ENCODE peak calls at places on chromosomes 11 and 22, in four cellular contexts. One of them, this sample, is unnamed.

GRCh38 chr11:112613051-112613972 is 347.9 kb upstream of the NCAM1 start:
- DNase-seq in psoas muscle: no peak
- DNase-seq in ovary: no peak
- DNase-seq in epithelial cell of proximal tubule: no peak
- DNase-seq in this sample: peak

GRCh38 chr11:36165638-36166389 is 123.4 kb downstream of the COMMD9 start:
- DNase-seq in ovary: no peak
- DNase-seq in epithelial cell of proximal tubule: no peak
- DNase-seq in psoas muscle: no peak
- DNase-seq in this sample: no peak

GRCh38 chr22:42385691-42386090 is 46.5 kb downstream of the NFAM1 start:
- DNase-seq in epithelial cell of proximal tubule: no peak
- DNase-seq in ovary: no peak
- DNase-seq in psoas muscle: no peak
- DNase-seq in this sample: no peak

GRCh38 chr22:31289335-31289734 is 3.0 kb downstream of the PIK3IP1 start:
- DNase-seq in psoas muscle: no peak
- DNase-seq in ovary: peak
- DNase-seq in epithelial cell of proximal tubule: no peak
- DNase-seq in this sample: no peak

GRCh38 chr11:34439521-34440258 is 956 bp downstream of the CAT start:
- DNase-seq in ovary: no peak
- DNase-seq in psoas muscle: no peak
- DNase-seq in epithelial cell of proximal tubule: no peak
- DNase-seq in this sample: no peak

GRCh38 chr22:38062782-38063181 is 5.6 kb downstream of the PICK1 start:
- DNase-seq in ovary: no peak
- DNase-seq in psoas muscle: peak
- DNase-seq in epithelial cell of proximal tubule: no peak
- DNase-seq in this sample: no peak

GRCh38 chr11:122863704-122864326 is 18.7 kb upstream of the JHY start:
- DNase-seq in ovary: peak
- DNase-seq in psoas muscle: no peak
- DNase-seq in epithelial cell of proximal tubule: no peak
- DNase-seq in this sample: peak

GRCh38 chr11:108117746-108118371 is 3.5 kb upstream of the ACAT1 start:
- DNase-seq in psoas muscle: no peak
- DNase-seq in ovary: no peak
- DNase-seq in epithelial cell of proximal tubule: no peak
- DNase-seq in this sample: peak

GRCh38 chr11:83249972-83250593 is 36.1 kb downstream of the CCDC90B start:
- DNase-seq in ovary: no peak
- DNase-seq in psoas muscle: no peak
- DNase-seq in epithelial cell of proximal tubule: no peak
- DNase-seq in this sample: peak

GRCh38 chr11:1230456-1231395 is 7.9 kb downstream of the MUC5B start:
- DNase-seq in epithelial cell of proximal tubule: no peak
- DNase-seq in psoas muscle: peak
- DNase-seq in ovary: no peak
- DNase-seq in this sample: no peak

GRCh38 chr11:119417726-119418540 is 5.0 kb downstream of the THY1 start:
- DNase-seq in epithelial cell of proximal tubule: peak
- DNase-seq in psoas muscle: no peak
- DNase-seq in ovary: no peak
- DNase-seq in this sample: peak

GRCh38 chr11:69905202-69905535 is 86.0 kb upstream of the FGF3 start:
- DNase-seq in epithelial cell of proximal tubule: no peak
- DNase-seq in psoas muscle: no peak
- DNase-seq in ovary: no peak
- DNase-seq in this sample: no peak

GRCh38 chr11:96052921-96053631 is 129.2 kb upstream of the MTMR2 start:
- DNase-seq in epithelial cell of proximal tubule: no peak
- DNase-seq in psoas muscle: no peak
- DNase-seq in ovary: no peak
- DNase-seq in this sample: no peak

GRCh38 chr11:48165426-48165825 is 51.2 kb upstream of the OR4B1 start:
- DNase-seq in ovary: no peak
- DNase-seq in psoas muscle: no peak
- DNase-seq in epithelial cell of proximal tubule: no peak
- DNase-seq in this sample: no peak

GRCh38 chr11:95968585-95968984 is 44.7 kb upstream of the MTMR2 start:
- DNase-seq in ovary: no peak
- DNase-seq in epithelial cell of proximal tubule: no peak
- DNase-seq in psoas muscle: no peak
- DNase-seq in this sample: no peak

GRCh38 chr22:20221421-20222340 is 46.4 kb downstream of the RTN4R start:
- DNase-seq in epithelial cell of proximal tubule: no peak
- DNase-seq in psoas muscle: no peak
- DNase-seq in ovary: no peak
- DNase-seq in this sample: no peak

GRCh38 chr11:122276221-122276620 is 160.2 kb upstream of the BLID start:
- DNase-seq in ovary: no peak
- DNase-seq in epithelial cell of proximal tubule: no peak
- DNase-seq in psoas muscle: no peak
- DNase-seq in this sample: no peak

GRCh38 chr22:42996646-42997365 is 18.1 kb downstream of the PACSIN2 start:
- DNase-seq in epithelial cell of proximal tubule: no peak
- DNase-seq in psoas muscle: no peak
- DNase-seq in ovary: peak
- DNase-seq in this sample: no peak

GRCh38 chr22:38236786-38237185 is 35.0 kb downstream of the MAFF start:
- DNase-seq in ovary: no peak
- DNase-seq in psoas muscle: peak
- DNase-seq in epithelial cell of proximal tubule: no peak
- DNase-seq in this sample: no peak

GRCh38 chr11:122207921-122208764 is 92.1 kb upstream of the BLID start:
- DNase-seq in ovary: no peak
- DNase-seq in epithelial cell of proximal tubule: no peak
- DNase-seq in psoas muscle: no peak
- DNase-seq in this sample: no peak

GRCh38 chr22:28710112-28710888 is 30.7 kb upstream of the TTC28 start:
- DNase-seq in epithelial cell of proximal tubule: no peak
- DNase-seq in ovary: no peak
- DNase-seq in psoas muscle: no peak
- DNase-seq in this sample: peak

GRCh38 chr11:122486793-122487495 is 168.6 kb upstream of the UBASH3B start:
- DNase-seq in ovary: no peak
- DNase-seq in epithelial cell of proximal tubule: no peak
- DNase-seq in psoas muscle: no peak
- DNase-seq in this sample: no peak

GRCh38 chr11:45264839-45265515 is 21.2 kb downstream of the SYT13 start:
- DNase-seq in epithelial cell of proximal tubule: peak
- DNase-seq in psoas muscle: no peak
- DNase-seq in ovary: no peak
- DNase-seq in this sample: peak

GRCh38 chr11:123313261-123313660 is 116.8 kb upstream of the GRAMD1B start:
- DNase-seq in ovary: no peak
- DNase-seq in epithelial cell of proximal tubule: no peak
- DNase-seq in psoas muscle: no peak
- DNase-seq in this sample: no peak

GRCh38 chr22:33476716-33477115 is 418.5 kb upstream of the SYN3 start:
- DNase-seq in epithelial cell of proximal tubule: no peak
- DNase-seq in psoas muscle: no peak
- DNase-seq in ovary: no peak
- DNase-seq in this sample: no peak
- H3K4me3 ChIP-seq in epithelial cell of proximal tubule: no peak
- H3K4me3 ChIP-seq in psoas muscle: no peak
- H3K4me3 ChIP-seq in ovary: no peak
- H3K4me3 ChIP-seq in this sample: no peak

DNA sequence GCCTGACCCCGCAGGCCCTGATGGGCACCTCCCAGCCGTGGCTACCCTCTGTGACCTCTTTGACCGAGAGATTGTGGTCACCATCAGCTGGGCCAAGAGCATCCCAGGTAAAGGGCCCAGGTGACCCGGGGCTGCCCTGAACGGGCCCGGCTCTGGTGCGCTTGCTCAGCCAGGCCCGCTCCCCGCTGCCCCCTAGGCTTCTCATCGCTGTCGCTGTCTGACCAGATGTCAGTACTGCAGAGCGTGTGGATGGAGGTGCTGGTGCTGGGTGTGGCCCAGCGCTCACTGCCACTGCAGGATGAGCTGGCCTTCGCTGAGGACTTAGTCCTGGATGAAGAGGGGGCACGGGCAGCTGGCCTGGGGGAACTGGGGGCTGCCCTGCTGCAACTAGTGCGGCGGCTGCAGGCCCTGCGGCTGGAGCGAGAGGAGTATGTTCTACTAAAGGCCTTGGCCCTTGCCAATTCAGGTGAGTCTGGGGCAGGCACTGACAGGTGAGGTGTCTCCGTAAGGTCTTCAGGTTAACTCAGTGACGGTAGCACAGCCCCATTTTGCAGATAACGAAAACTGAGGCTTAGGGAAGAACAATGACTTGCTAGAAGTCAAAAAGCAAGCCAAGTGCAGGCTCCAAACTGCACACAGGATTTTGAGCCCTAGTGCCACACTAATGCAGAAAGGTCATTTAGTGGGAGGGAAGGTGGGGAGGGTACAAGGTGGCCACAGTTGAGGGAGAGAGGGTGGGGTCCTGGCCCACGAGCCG is 2.4 kb downstream of the TRMT112 start:
- DNase-seq in epithelial cell of proximal tubule: no peak
- DNase-seq in psoas muscle: no peak
- DNase-seq in ovary: no peak
- DNase-seq in this sample: no peak
- TF ChIP-seq CTCF in epithelial cell of proximal tubule: no peak
- TF ChIP-seq CTCF in psoas muscle: no peak
- TF ChIP-seq CTCF in ovary: no peak
- TF ChIP-seq CTCF in this sample: no peak

GRCh38 chr11:65555693-65556231 is 2.4 kb downstream of the LTBP3 start:
- DNase-seq in psoas muscle: peak
- DNase-seq in ovary: peak
- DNase-seq in epithelial cell of proximal tubule: no peak
- DNase-seq in this sample: no peak
- H3K4me3 ChIP-seq in psoas muscle: peak
- H3K4me3 ChIP-seq in ovary: no peak
- H3K4me3 ChIP-seq in epithelial cell of proximal tubule: peak
- H3K4me3 ChIP-seq in this sample: peak

DNA sequence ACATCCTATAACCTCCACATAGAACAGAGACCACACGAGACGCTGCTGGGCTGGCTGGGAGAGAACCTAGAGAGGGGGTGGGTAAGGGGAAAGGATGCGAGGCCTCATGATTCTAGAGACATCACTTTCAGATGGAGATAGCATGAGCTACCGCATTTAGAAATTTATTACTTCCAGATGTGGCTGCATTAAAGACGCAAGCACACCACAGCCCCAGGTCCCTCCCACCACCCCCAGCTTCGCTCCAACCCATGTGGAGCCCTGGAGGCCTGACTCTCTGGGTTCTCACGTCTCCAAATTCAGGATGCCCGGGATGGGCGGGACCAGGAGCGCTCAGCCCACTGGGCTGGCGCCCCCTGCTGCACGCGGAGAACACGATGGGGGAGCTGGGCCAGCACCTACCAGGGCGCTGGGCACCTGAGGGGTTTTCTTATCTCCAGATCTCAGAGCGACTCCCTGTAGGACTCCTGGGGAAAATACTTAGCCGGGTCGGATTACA is 13.6 kb downstream of the MRPL21 start:
- DNase-seq in ovary: peak
- DNase-seq in epithelial cell of proximal tubule: no peak
- DNase-seq in psoas muscle: peak
- DNase-seq in this sample: peak
- TF ChIP-seq CTCF in ovary: no peak
- TF ChIP-seq CTCF in epithelial cell of proximal tubule: peak
- TF ChIP-seq CTCF in psoas muscle: peak
- TF ChIP-seq CTCF in this sample: peak

GRCh38 chr22:50600967-50601668 is 525 bp downstream of the MAPK8IP2 start:
- DNase-seq in ovary: no peak
- DNase-seq in epithelial cell of proximal tubule: no peak
- DNase-seq in psoas muscle: no peak
- DNase-seq in this sample: no peak
- H3K4me3 ChIP-seq in ovary: peak
- H3K4me3 ChIP-seq in epithelial cell of proximal tubule: no peak
- H3K4me3 ChIP-seq in psoas muscle: peak
- H3K4me3 ChIP-seq in this sample: peak

This sample was measured in astrocyte of the cerebellum.